ENCODE peak calls at places on chromosomes 5 and 9, in nine cellular contexts. C is pancreas, Q is sigmoid colon, W is right lobe of liver, D is transverse colon, V is HCT116, I is AG04450, M is body of pancreas, X is heart left ventricle. T is an unnamed sample.
A peak's percentile ranks its signal among the peaks of the same experiment; 100 is the strongest.

GRCh38 chr5:175195698-175196656 is 248.0 kb downstream of the DRD1 start:
- DNase-seq in C (no peak), Q (no peak), W (no peak), D (no peak), V (peak; percentile 18), I (no peak), M (no peak), X (no peak), T (no peak)

GRCh38 chr9:10534863-10535262 is 77.9 kb downstream of the PTPRD start:
- DNase-seq in C (no peak), Q (no peak), W (no peak), D (no peak), V (no peak), I (no peak), M (no peak), X (no peak), T (no peak)

GRCh38 chr5:151156732-151157402 is 712 bp downstream of the ANXA6 start:
- DNase-seq in C (no peak), Q (peak; percentile 77), W (no peak), D (no peak), V (no peak), I (no peak), M (peak; percentile 35), X (no peak), T (peak; percentile 40)

GRCh38 chr9:21695874-21696341 is 106.5 kb upstream of the MTAP start:
- DNase-seq in C (no peak), Q (no peak), W (no peak), D (no peak), V (no peak), I (no peak), M (no peak), X (peak; percentile 64), T (no peak)

GRCh38 chr5:140253985-140254384 is 48.9 kb downstream of the PFDN1 start:
- DNase-seq in C (no peak), Q (no peak), W (no peak), D (peak; percentile 69), V (no peak), I (no peak), M (no peak), X (no peak), T (no peak)

GRCh38 chr9:122180633-122181032 is 20.9 kb downstream of the MORN5 start:
- DNase-seq in C (no peak), Q (no peak), W (no peak), D (no peak), V (peak; percentile 4), I (peak; percentile 57), M (no peak), X (no peak), T (no peak)

GRCh38 chr5:117954341-117954740 is 1034.0 kb downstream of the DTWD2 start:
- DNase-seq in C (no peak), Q (no peak), W (no peak), D (no peak), V (no peak), I (no peak), M (no peak), X (no peak), T (no peak)

GRCh38 chr5:33334829-33335228 is 105.9 kb upstream of the TARS1 start:
- DNase-seq in C (no peak), Q (no peak), W (no peak), D (no peak), V (no peak), I (no peak), M (no peak), X (no peak), T (no peak)

GRCh38 chr5:134603059-134603458 is 29.6 kb downstream of the SAR1B start:
- DNase-seq in C (no peak), Q (no peak), W (no peak), D (no peak), V (no peak), I (peak; percentile 36), M (no peak), X (no peak), T (no peak)

GRCh38 chr5:37248970-37249819 is at the start of gene CPLANE1:
- DNase-seq in C (peak; percentile 70), Q (peak; percentile 86), W (peak; percentile 74), D (peak; percentile 72), V (no peak), I (peak; percentile 29), M (peak; percentile 85), X (peak; percentile 91), T (peak; percentile 74)

GRCh38 chr5:78824826-78825225 is 160.3 kb downstream of the ARSB start:
- DNase-seq in C (no peak), Q (no peak), W (no peak), D (no peak), V (no peak), I (no peak), M (no peak), X (no peak), T (no peak)

GRCh38 chr9:123629531-123629930 is 273.5 kb downstream of the CRB2 start:
- DNase-seq in C (no peak), Q (no peak), W (no peak), D (no peak), V (no peak), I (no peak), M (no peak), X (no peak), T (no peak)

DNA sequence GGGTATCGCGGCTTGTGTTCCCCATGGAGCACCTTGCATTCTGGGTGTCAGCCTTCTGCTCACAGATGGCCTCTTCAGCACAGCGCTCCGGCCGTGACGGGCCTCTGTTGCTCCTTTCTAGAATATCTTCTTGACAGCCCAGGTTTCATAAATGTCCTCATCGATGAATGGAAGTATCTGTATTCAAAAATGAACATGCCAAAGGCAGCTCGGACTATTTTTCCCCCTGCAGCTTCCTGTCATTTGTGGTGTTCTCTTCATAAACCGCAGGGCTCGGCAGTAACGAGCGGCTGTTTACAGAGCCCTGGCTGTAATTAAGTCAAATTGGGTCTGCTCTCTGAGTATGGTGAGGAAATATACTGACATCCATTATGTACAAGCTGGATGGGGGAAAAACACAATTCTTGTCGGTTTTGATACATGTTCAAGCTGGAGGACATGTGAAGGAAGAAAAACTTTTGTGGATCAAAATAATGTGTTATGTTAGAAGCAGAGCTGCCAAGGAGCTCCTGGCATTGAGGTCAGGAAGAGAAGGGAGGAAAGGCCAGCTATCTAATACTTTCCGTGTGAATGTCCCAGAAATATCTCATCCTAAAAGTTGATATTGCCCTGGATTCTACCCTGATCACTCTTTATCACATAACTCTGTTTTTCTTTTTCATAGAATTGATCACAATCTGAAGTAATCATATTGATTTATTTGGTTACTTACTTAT is 154.2 kb upstream of the CD180 start:
- DNase-seq in C (no peak), Q (peak; percentile 54), W (no peak), D (peak; percentile 22), V (no peak), I (no peak), M (no peak), X (no peak), T (peak; percentile 2)
- H3K4me3 ChIP-seq in C (no peak overlapping the region), Q (no peak overlapping the region), W (no peak overlapping the region), D (no peak overlapping the region), V (no peak overlapping the region), I (no peak overlapping the region), M (no peak overlapping the region), X (no peak overlapping the region), T (peak overlapping the region; percentile 42)

GRCh38 chr5:45893309-45893708 is 197.1 kb upstream of the HCN1 start:
- DNase-seq in C (no peak), Q (no peak), W (no peak), D (no peak), V (no peak), I (no peak), M (no peak), X (no peak), T (no peak)
- H3K9me3 ChIP-seq in C (no peaks in the 10 kb centered on the region), Q (no peaks in the 10 kb centered on the region), W (peaks cover 7% of the 10 kb centered on the region), D (peaks cover 9% of the 10 kb centered on the region), V (peaks cover 3% of the 10 kb centered on the region), I (peaks cover 20% of the 10 kb centered on the region), M (no peaks in the 10 kb centered on the region), X (peaks cover 4% of the 10 kb centered on the region), T (no peaks in the 10 kb centered on the region)

GRCh38 chr5:42228279-42228678 is 195.0 kb upstream of the GHR start:
- DNase-seq in C (no peak), Q (no peak), W (no peak), D (no peak), V (no peak), I (no peak), M (no peak), X (no peak), T (no peak)
- TF ChIP-seq CTCF in C (no peak), Q (no peak), W (no peak), D (no peak), V (no peak), I (no peak), M (no peak), X (no peak), T (no peak)

GRCh38 chr9:117783828-117784227 is 79.6 kb downstream of the TLR4 start:
- DNase-seq in C (no peak), Q (no peak), W (peak; percentile 63), D (peak; percentile 18), V (no peak), I (no peak), M (no peak), X (no peak), T (no peak)

GRCh38 chr9:117777823-117778222 is 73.6 kb downstream of the TLR4 start:
- DNase-seq in C (peak; percentile 16), Q (no peak), W (no peak), D (no peak), V (no peak), I (no peak), M (no peak), X (no peak), T (no peak)

GRCh38 chr9:117784996-117785395 is 80.8 kb downstream of the TLR4 start:
- DNase-seq in C (no peak), Q (no peak), W (no peak), D (no peak), V (no peak), I (no peak), M (no peak), X (no peak), T (no peak)

GRCh38 chr9:117779760-117780159 is 75.6 kb downstream of the TLR4 start:
- DNase-seq in C (no peak), Q (no peak), W (no peak), D (no peak), V (no peak), I (no peak), M (no peak), X (no peak), T (no peak)

DNA sequence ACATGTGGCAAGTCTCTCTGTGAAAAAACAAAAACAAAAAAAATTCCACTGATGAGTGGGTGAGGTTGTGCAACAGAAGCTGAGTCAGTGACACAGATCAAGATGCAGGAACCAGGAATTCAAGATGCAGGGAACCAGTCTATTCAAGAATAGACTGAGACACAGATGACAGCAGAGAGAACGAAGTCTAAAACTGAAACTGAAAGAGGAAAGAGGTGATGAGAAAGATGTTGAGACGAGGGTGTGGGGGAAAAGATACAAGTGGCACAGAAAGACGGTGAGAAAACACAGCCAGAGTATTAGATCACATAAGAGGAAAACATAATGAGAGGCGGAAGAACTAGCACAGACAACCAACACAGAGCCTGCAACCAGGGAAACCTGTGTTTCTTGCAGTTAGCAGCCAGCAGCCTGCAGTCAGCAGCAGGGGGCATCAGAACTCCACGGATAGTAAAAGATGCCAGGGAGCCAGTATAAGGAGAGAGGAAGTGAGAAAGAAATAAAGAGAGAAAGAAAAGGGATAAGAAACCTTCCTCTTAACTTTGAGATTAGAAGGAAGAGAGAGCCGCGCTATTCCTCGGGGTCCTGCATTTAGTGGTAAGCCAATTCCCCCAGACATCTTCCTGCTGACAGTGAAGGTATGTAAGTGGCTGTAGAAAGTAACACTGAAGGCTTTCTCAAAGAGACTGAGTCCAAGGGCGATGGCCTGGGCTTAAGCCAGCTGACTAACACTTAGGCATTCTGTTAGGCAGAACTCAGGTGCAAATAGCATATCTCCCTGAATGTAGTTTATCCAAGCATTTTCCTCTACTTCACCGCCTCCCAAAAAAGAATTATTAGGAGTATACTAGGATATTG is 79.0 kb downstream of the TLR4 start:
- DNase-seq in C (peak; percentile 49), Q (peak; percentile 73), W (peak; percentile 74), D (peak; percentile 77), V (no peak), I (no peak), M (peak; percentile 65), X (peak; percentile 70), T (peak; percentile 34)
- H3K4me3 ChIP-seq in C (peak overlapping the region; percentile 7), Q (peak overlapping the region; percentile 34), W (peak overlapping the region; percentile 46), D (peak overlapping the region; percentile 26), V (no peak overlapping the region), I (no peak overlapping the region), M (no peak overlapping the region), X (peak overlapping the region; percentile 54), T (peak overlapping the region; percentile 26)